ENCODE peak calls at places on chromosomes 6 and 20, in five cellular contexts. T, H, K, N and I are unnamed samples.

GRCh38 chr6:43953256-43953655 is 174.0 kb downstream of the MRPL14 start:
- DNase-seq in T (no peak), H (no peak), K (no peak), N (no peak), I (no peak)

GRCh38 chr6:6469074-6469473 is 119.4 kb upstream of the LY86 start:
- DNase-seq in T (peak; percentile 89), H (no peak), K (no peak), N (no peak), I (no peak)

GRCh38 chr6:45479834-45480696 is 102.3 kb upstream of the SUPT3H start:
- DNase-seq in T (peak; percentile 36), H (peak; percentile 35), K (no peak), N (no peak), I (no peak)

GRCh38 chr6:155436981-155437749 is 18.5 kb downstream of the NOX3 start:
- DNase-seq in T (no peak), H (no peak), K (peak; percentile 9), N (no peak), I (no peak)

GRCh38 chr20:46894579-46894958 is at the start of gene EYA2:
- DNase-seq in T (no peak), H (no peak), K (peak; percentile 50), N (no peak), I (no peak)

GRCh38 chr20:11080010-11080409 is 406.2 kb upstream of the JAG1 start:
- DNase-seq in T (no peak), H (no peak), K (no peak), N (no peak), I (no peak)

GRCh38 chr6:42101186-42101657 is 41.2 kb downstream of the C6orf132 start:
- DNase-seq in T (peak; percentile 47), H (no peak), K (no peak), N (no peak), I (no peak)

GRCh38 chr6:63802606-63803206 is 167.1 kb downstream of the PHF3 start:
- DNase-seq in T (no peak), H (peak; percentile 8), K (no peak), N (no peak), I (no peak)

GRCh38 chr6:134851548-134851947 is 98.4 kb downstream of the ALDH8A1 start:
- DNase-seq in T (no peak), H (no peak), K (no peak), N (no peak), I (no peak)

GRCh38 chr6:148570456-148570855 is 176.4 kb upstream of the UST start:
- DNase-seq in T (no peak), H (no peak), K (no peak), N (no peak), I (no peak)

GRCh38 chr6:107511410-107512070 is 21.6 kb downstream of the SOBP start:
- DNase-seq in T (no peak), H (no peak), K (no peak), N (no peak), I (no peak)

GRCh38 chr20:59623583-59623982 is 19.2 kb downstream of the PHACTR3 start:
- DNase-seq in T (no peak), H (no peak), K (no peak), N (no peak), I (no peak)

GRCh38 chr6:138383776-138384175 is 6.1 kb downstream of the SMIM28 start:
- DNase-seq in T (no peak), H (no peak), K (no peak), N (no peak), I (no peak)

GRCh38 chr6:2716926-2717700 is 33.6 kb downstream of the MYLK4 start:
- DNase-seq in T (no peak), H (no peak), K (no peak), N (no peak), I (no peak)

GRCh38 chr6:37919417-37920157 is 100.1 kb downstream of the ZFAND3 start:
- DNase-seq in T (no peak), H (no peak), K (no peak), N (no peak), I (no peak)

GRCh38 chr20:8335796-8336195 is 203.7 kb downstream of the PLCB1 start:
- DNase-seq in T (no peak), H (no peak), K (no peak), N (no peak), I (no peak)

GRCh38 chr20:6663104-6663503 is 104.4 kb upstream of the BMP2 start:
- DNase-seq in T (no peak), H (no peak), K (no peak), N (no peak), I (no peak)

GRCh38 chr20:47354710-47355488 is 1.6 kb downstream of the ZMYND8 start:
- DNase-seq in T (peak; percentile 24), H (no peak), K (no peak), N (no peak), I (no peak)

GRCh38 chr6:158566207-158566818 is 6.4 kb downstream of the TMEM181 start:
- DNase-seq in T (no peak), H (no peak), K (no peak), N (no peak), I (no peak)

GRCh38 chr6:77361018-77361417 is 102.3 kb downstream of the HTR1B start:
- DNase-seq in T (peak; percentile 3), H (no peak), K (no peak), N (no peak), I (no peak)

GRCh38 chr20:48938670-48939069 is 17.2 kb downstream of the ARFGEF2 start:
- DNase-seq in T (no peak), H (no peak), K (no peak), N (no peak), I (no peak)

GRCh38 chr20:2602046-2602735 is 50.2 kb upstream of the NOP56 start:
- DNase-seq in T (no peak), H (no peak), K (no peak), N (no peak), I (no peak)